ENCODE peak calls at places on chromosomes 7 and 10, in ten cellular contexts. One of them, this sample, is unnamed.

GRCh38 chr7:13144622-13145021 is 457.2 kb downstream of the ARL4A start:
- DNase-seq in NCI-H1092 treated with DMSO at 0.1 percent for 48 hours: no peak
- DNase-seq in nucleus accumbens: no peak
- DNase-seq in M059J: peak; percentile 35
- DNase-seq in nephron progenitor cell: no peak
- DNase-seq in A549: no peak
- DNase-seq in COR-L47: no peak
- DNase-seq in chondrocyte: no peak
- DNase-seq in Ammon's horn: no peak
- DNase-seq in GF-D8: no peak
- DNase-seq in this sample: no peak

GRCh38 chr10:45294681-45295080 is 20.7 kb downstream of the OR13A1 start:
- DNase-seq in Ammon's horn: no peak
- DNase-seq in M059J: no peak
- DNase-seq in NCI-H1092 treated with DMSO at 0.1 percent for 48 hours: no peak
- DNase-seq in A549: no peak
- DNase-seq in chondrocyte: no peak
- DNase-seq in COR-L47: no peak
- DNase-seq in nephron progenitor cell: no peak
- DNase-seq in nucleus accumbens: no peak
- DNase-seq in GF-D8: no peak
- DNase-seq in this sample: no peak

GRCh38 chr7:48511021-48511579 is 339.8 kb downstream of the ABCA13 start:
- DNase-seq in nephron progenitor cell: peak; percentile 10
- DNase-seq in Ammon's horn: peak; percentile 54
- DNase-seq in chondrocyte: no peak
- DNase-seq in M059J: no peak
- DNase-seq in nucleus accumbens: no peak
- DNase-seq in GF-D8: no peak
- DNase-seq in A549: no peak
- DNase-seq in COR-L47: no peak
- DNase-seq in NCI-H1092 treated with DMSO at 0.1 percent for 48 hours: no peak
- DNase-seq in this sample: no peak

GRCh38 chr7:70056363-70056762 is 458.1 kb downstream of the AUTS2 start:
- DNase-seq in nucleus accumbens: no peak
- DNase-seq in Ammon's horn: no peak
- DNase-seq in nephron progenitor cell: no peak
- DNase-seq in GF-D8: no peak
- DNase-seq in M059J: no peak
- DNase-seq in NCI-H1092 treated with DMSO at 0.1 percent for 48 hours: no peak
- DNase-seq in A549: no peak
- DNase-seq in COR-L47: no peak
- DNase-seq in chondrocyte: no peak
- DNase-seq in this sample: no peak

GRCh38 chr7:5557920-5558401 is 134.3 kb upstream of the TNRC18 start:
- DNase-seq in chondrocyte: no peak
- DNase-seq in M059J: no peak
- DNase-seq in COR-L47: no peak
- DNase-seq in A549: no peak
- DNase-seq in Ammon's horn: peak; percentile 58
- DNase-seq in nephron progenitor cell: no peak
- DNase-seq in GF-D8: peak; percentile 38
- DNase-seq in nucleus accumbens: peak; percentile 17
- DNase-seq in NCI-H1092 treated with DMSO at 0.1 percent for 48 hours: no peak
- DNase-seq in this sample: peak; percentile 94

GRCh38 chr7:83876593-83876992 is 227.7 kb upstream of the SEMA3E start:
- DNase-seq in chondrocyte: no peak
- DNase-seq in COR-L47: no peak
- DNase-seq in M059J: peak; percentile 32
- DNase-seq in A549: no peak
- DNase-seq in nucleus accumbens: no peak
- DNase-seq in NCI-H1092 treated with DMSO at 0.1 percent for 48 hours: no peak
- DNase-seq in Ammon's horn: no peak
- DNase-seq in nephron progenitor cell: no peak
- DNase-seq in GF-D8: no peak
- DNase-seq in this sample: peak; percentile 3

GRCh38 chr7:116687801-116688201 is 15.8 kb downstream of the MET start:
- DNase-seq in chondrocyte: no peak
- DNase-seq in nucleus accumbens: no peak
- DNase-seq in M059J: peak; percentile 89
- DNase-seq in nephron progenitor cell: no peak
- DNase-seq in GF-D8: no peak
- DNase-seq in NCI-H1092 treated with DMSO at 0.1 percent for 48 hours: no peak
- DNase-seq in A549: peak; percentile 49
- DNase-seq in Ammon's horn: no peak
- DNase-seq in COR-L47: no peak
- DNase-seq in this sample: no peak

GRCh38 chr10:73991846-73992245 is 6.1 kb upstream of the VCL start:
- DNase-seq in Ammon's horn: no peak
- DNase-seq in nucleus accumbens: no peak
- DNase-seq in NCI-H1092 treated with DMSO at 0.1 percent for 48 hours: no peak
- DNase-seq in A549: no peak
- DNase-seq in chondrocyte: no peak
- DNase-seq in COR-L47: no peak
- DNase-seq in nephron progenitor cell: no peak
- DNase-seq in M059J: no peak
- DNase-seq in GF-D8: peak; percentile 80
- DNase-seq in this sample: no peak

GRCh38 chr7:26279405-26279804 is 12.3 kb upstream of the SNX10 start:
- DNase-seq in M059J: peak; percentile 44
- DNase-seq in Ammon's horn: no peak
- DNase-seq in chondrocyte: no peak
- DNase-seq in nephron progenitor cell: no peak
- DNase-seq in NCI-H1092 treated with DMSO at 0.1 percent for 48 hours: no peak
- DNase-seq in A549: peak; percentile 12
- DNase-seq in nucleus accumbens: no peak
- DNase-seq in COR-L47: no peak
- DNase-seq in GF-D8: no peak
- DNase-seq in this sample: no peak

GRCh38 chr7:135508853-135509588 is 881 bp downstream of the CNOT4 start:
- DNase-seq in GF-D8: peak; percentile 30
- DNase-seq in NCI-H1092 treated with DMSO at 0.1 percent for 48 hours: peak; percentile 55
- DNase-seq in M059J: peak; percentile 57
- DNase-seq in COR-L47: no peak
- DNase-seq in chondrocyte: no peak
- DNase-seq in A549: peak; percentile 32
- DNase-seq in nucleus accumbens: peak; percentile 3
- DNase-seq in Ammon's horn: peak; percentile 38
- DNase-seq in nephron progenitor cell: peak; percentile 27
- DNase-seq in this sample: no peak

GRCh38 chr10:92839191-92840085 is 8.9 kb upstream of the EXOC6 start:
- DNase-seq in nucleus accumbens: no peak
- DNase-seq in nephron progenitor cell: peak; percentile 53
- DNase-seq in M059J: peak; percentile 59
- DNase-seq in A549: peak; percentile 61
- DNase-seq in Ammon's horn: no peak
- DNase-seq in NCI-H1092 treated with DMSO at 0.1 percent for 48 hours: no peak
- DNase-seq in GF-D8: no peak
- DNase-seq in COR-L47: no peak
- DNase-seq in chondrocyte: no peak
- DNase-seq in this sample: no peak

GRCh38 chr7:137363683-137364082 is 20.1 kb upstream of the PTN start:
- DNase-seq in GF-D8: no peak
- DNase-seq in nucleus accumbens: no peak
- DNase-seq in A549: no peak
- DNase-seq in chondrocyte: no peak
- DNase-seq in COR-L47: no peak
- DNase-seq in nephron progenitor cell: no peak
- DNase-seq in Ammon's horn: no peak
- DNase-seq in NCI-H1092 treated with DMSO at 0.1 percent for 48 hours: no peak
- DNase-seq in M059J: no peak
- DNase-seq in this sample: peak; percentile 15

GRCh38 chr7:22093003-22093402 is 147.3 kb upstream of the CDCA7L start:
- DNase-seq in nucleus accumbens: no peak
- DNase-seq in NCI-H1092 treated with DMSO at 0.1 percent for 48 hours: no peak
- DNase-seq in nephron progenitor cell: no peak
- DNase-seq in M059J: no peak
- DNase-seq in GF-D8: no peak
- DNase-seq in A549: no peak
- DNase-seq in Ammon's horn: no peak
- DNase-seq in COR-L47: no peak
- DNase-seq in chondrocyte: no peak
- DNase-seq in this sample: no peak

GRCh38 chr10:20007426-20007825 is 191.2 kb downstream of the PLXDC2 start:
- DNase-seq in Ammon's horn: no peak
- DNase-seq in COR-L47: no peak
- DNase-seq in chondrocyte: no peak
- DNase-seq in nephron progenitor cell: no peak
- DNase-seq in A549: no peak
- DNase-seq in M059J: peak; percentile 14
- DNase-seq in NCI-H1092 treated with DMSO at 0.1 percent for 48 hours: no peak
- DNase-seq in nucleus accumbens: no peak
- DNase-seq in GF-D8: no peak
- DNase-seq in this sample: no peak

GRCh38 chr10:15472008-15472407 is 100.9 kb upstream of the FAM171A1 start:
- DNase-seq in M059J: peak; percentile 3
- DNase-seq in chondrocyte: no peak
- DNase-seq in GF-D8: no peak
- DNase-seq in NCI-H1092 treated with DMSO at 0.1 percent for 48 hours: no peak
- DNase-seq in nucleus accumbens: no peak
- DNase-seq in Ammon's horn: no peak
- DNase-seq in nephron progenitor cell: no peak
- DNase-seq in COR-L47: no peak
- DNase-seq in A549: no peak
- DNase-seq in this sample: peak; percentile 79

GRCh38 chr7:87058739-87059524 is 522 bp downstream of the ELAPOR2 start:
- DNase-seq in chondrocyte: peak; percentile 69
- DNase-seq in COR-L47: peak; percentile 56
- DNase-seq in A549: no peak
- DNase-seq in Ammon's horn: peak; percentile 45
- DNase-seq in nephron progenitor cell: no peak
- DNase-seq in NCI-H1092 treated with DMSO at 0.1 percent for 48 hours: peak; percentile 62
- DNase-seq in M059J: peak; percentile 2
- DNase-seq in GF-D8: no peak
- DNase-seq in nucleus accumbens: no peak
- DNase-seq in this sample: peak; percentile 14